ENCODE peak calls at places on chromosomes 1 and 21, in nine cellular contexts. One of them, this sample, is unnamed.

GRCh38 chr1:216929870-216930582 is 206.8 kb upstream of the ESRRG start:
- DNase-seq in pancreas: no peak
- DNase-seq in CD4-positive, alpha-beta memory T cell: no peak
- DNase-seq in M059J: peak; percentile 78
- DNase-seq in GM04503: no peak
- DNase-seq in GM23338: no peak
- DNase-seq in RCC 7860: peak; percentile 92
- DNase-seq in kidney tubule cell: peak; percentile 97
- DNase-seq in AG04449: no peak
- DNase-seq in this sample: no peak

GRCh38 chr21:45262041-45262581 is 25.6 kb downstream of the POFUT2 start:
- DNase-seq in CD4-positive, alpha-beta memory T cell: no peak
- DNase-seq in RCC 7860: no peak
- DNase-seq in AG04449: no peak
- DNase-seq in M059J: no peak
- DNase-seq in kidney tubule cell: no peak
- DNase-seq in GM23338: no peak
- DNase-seq in pancreas: no peak
- DNase-seq in GM04503: no peak
- DNase-seq in this sample: no peak

GRCh38 chr1:232196042-232196441 is 433.9 kb downstream of the SIPA1L2 start:
- DNase-seq in pancreas: no peak
- DNase-seq in GM04503: no peak
- DNase-seq in M059J: no peak
- DNase-seq in kidney tubule cell: no peak
- DNase-seq in AG04449: no peak
- DNase-seq in GM23338: no peak
- DNase-seq in CD4-positive, alpha-beta memory T cell: no peak
- DNase-seq in RCC 7860: no peak
- DNase-seq in this sample: no peak

GRCh38 chr1:230825061-230825803 is 43.1 kb downstream of the C1orf198 start:
- DNase-seq in GM04503: peak; percentile 61
- DNase-seq in RCC 7860: peak; percentile 57
- DNase-seq in kidney tubule cell: peak; percentile 64
- DNase-seq in GM23338: no peak
- DNase-seq in M059J: peak; percentile 88
- DNase-seq in pancreas: no peak
- DNase-seq in CD4-positive, alpha-beta memory T cell: no peak
- DNase-seq in AG04449: peak; percentile 49
- DNase-seq in this sample: no peak

GRCh38 chr1:7387053-7387861 is 383.8 kb upstream of the VAMP3 start:
- DNase-seq in GM04503: no peak
- DNase-seq in GM23338: no peak
- DNase-seq in kidney tubule cell: no peak
- DNase-seq in AG04449: no peak
- DNase-seq in CD4-positive, alpha-beta memory T cell: no peak
- DNase-seq in RCC 7860: no peak
- DNase-seq in M059J: no peak
- DNase-seq in pancreas: no peak
- DNase-seq in this sample: no peak

GRCh38 chr1:211606914-211607751 is 28.2 kb upstream of the SLC30A1 start:
- DNase-seq in kidney tubule cell: no peak
- DNase-seq in AG04449: no peak
- DNase-seq in GM04503: no peak
- DNase-seq in GM23338: no peak
- DNase-seq in RCC 7860: no peak
- DNase-seq in M059J: peak; percentile 22
- DNase-seq in pancreas: no peak
- DNase-seq in CD4-positive, alpha-beta memory T cell: peak; percentile 20
- DNase-seq in this sample: peak; percentile 23

GRCh38 chr1:94648225-94649007 is 106.9 kb upstream of the F3 start:
- DNase-seq in AG04449: peak; percentile 80
- DNase-seq in RCC 7860: no peak
- DNase-seq in M059J: peak; percentile 95
- DNase-seq in GM04503: peak; percentile 96
- DNase-seq in pancreas: peak; percentile 78
- DNase-seq in GM23338: no peak
- DNase-seq in kidney tubule cell: no peak
- DNase-seq in CD4-positive, alpha-beta memory T cell: no peak
- DNase-seq in this sample: no peak

GRCh38 chr1:76292418-76293184 is 218.1 kb downstream of the ST6GALNAC3 start:
- DNase-seq in kidney tubule cell: peak; percentile 96
- DNase-seq in GM23338: no peak
- DNase-seq in pancreas: no peak
- DNase-seq in M059J: peak; percentile 3
- DNase-seq in CD4-positive, alpha-beta memory T cell: no peak
- DNase-seq in AG04449: no peak
- DNase-seq in GM04503: no peak
- DNase-seq in RCC 7860: peak; percentile 88
- DNase-seq in this sample: no peak

GRCh38 chr1:240522122-240522822 is 89.7 kb downstream of the GREM2 start:
- DNase-seq in GM23338: no peak
- DNase-seq in RCC 7860: no peak
- DNase-seq in GM04503: no peak
- DNase-seq in CD4-positive, alpha-beta memory T cell: no peak
- DNase-seq in M059J: no peak
- DNase-seq in AG04449: no peak
- DNase-seq in pancreas: no peak
- DNase-seq in kidney tubule cell: no peak
- DNase-seq in this sample: no peak

GRCh38 chr21:43639470-43640178 is 19.7 kb downstream of the HSF2BP start:
- DNase-seq in RCC 7860: no peak
- DNase-seq in pancreas: no peak
- DNase-seq in CD4-positive, alpha-beta memory T cell: no peak
- DNase-seq in GM04503: peak; percentile 40
- DNase-seq in AG04449: peak; percentile 66
- DNase-seq in kidney tubule cell: no peak
- DNase-seq in M059J: no peak
- DNase-seq in GM23338: no peak
- DNase-seq in this sample: no peak

GRCh38 chr1:63073530-63074306 is 248.6 kb upstream of the FOXD3 start:
- DNase-seq in CD4-positive, alpha-beta memory T cell: no peak
- DNase-seq in pancreas: no peak
- DNase-seq in M059J: no peak
- DNase-seq in RCC 7860: no peak
- DNase-seq in kidney tubule cell: peak; percentile 43
- DNase-seq in GM04503: no peak
- DNase-seq in AG04449: no peak
- DNase-seq in GM23338: peak; percentile 73
- DNase-seq in this sample: no peak

GRCh38 chr1:42144336-42145189 is 8.6 kb upstream of the GUCA2B start:
- DNase-seq in kidney tubule cell: no peak
- DNase-seq in RCC 7860: no peak
- DNase-seq in GM23338: no peak
- DNase-seq in GM04503: no peak
- DNase-seq in pancreas: no peak
- DNase-seq in CD4-positive, alpha-beta memory T cell: no peak
- DNase-seq in M059J: no peak
- DNase-seq in AG04449: no peak
- DNase-seq in this sample: no peak

GRCh38 chr1:86758570-86758969 is 54.2 kb downstream of the SH3GLB1 start:
- DNase-seq in pancreas: peak; percentile 58
- DNase-seq in GM23338: no peak
- DNase-seq in RCC 7860: no peak
- DNase-seq in M059J: no peak
- DNase-seq in kidney tubule cell: no peak
- DNase-seq in GM04503: no peak
- DNase-seq in CD4-positive, alpha-beta memory T cell: no peak
- DNase-seq in AG04449: no peak
- DNase-seq in this sample: no peak

GRCh38 chr1:35253941-35254340 is 14.6 kb upstream of the ZMYM4 start:
- DNase-seq in GM04503: no peak
- DNase-seq in AG04449: no peak
- DNase-seq in kidney tubule cell: no peak
- DNase-seq in RCC 7860: no peak
- DNase-seq in pancreas: no peak
- DNase-seq in CD4-positive, alpha-beta memory T cell: no peak
- DNase-seq in M059J: no peak
- DNase-seq in GM23338: no peak
- DNase-seq in this sample: no peak

GRCh38 chr1:26225033-26225831 is 8.8 kb upstream of the CEP85 start:
- DNase-seq in GM04503: no peak
- DNase-seq in kidney tubule cell: peak; percentile 55
- DNase-seq in RCC 7860: no peak
- DNase-seq in M059J: no peak
- DNase-seq in CD4-positive, alpha-beta memory T cell: peak; percentile 14
- DNase-seq in pancreas: peak; percentile 91
- DNase-seq in GM23338: peak; percentile 95
- DNase-seq in AG04449: no peak
- DNase-seq in this sample: peak; percentile 41

GRCh38 chr1:108199231-108199657 is 899 bp downstream of the SLC25A24 start:
- DNase-seq in GM23338: peak; percentile 79
- DNase-seq in RCC 7860: peak; percentile 58
- DNase-seq in M059J: peak; percentile 73
- DNase-seq in pancreas: no peak
- DNase-seq in AG04449: no peak
- DNase-seq in GM04503: peak; percentile 17
- DNase-seq in CD4-positive, alpha-beta memory T cell: peak; percentile 2
- DNase-seq in kidney tubule cell: peak; percentile 74
- DNase-seq in this sample: no peak

This sample was measured in naive thymus-derived CD4-positive, alpha-beta T cell.